ENCODE peak calls at places on chromosomes 12 and 14, in six cellular contexts. T is transverse colon, V is uterus, P is Peyer's patch, F is IMR-90, D is heart left ventricle. G is an unnamed sample. For H3K36me3 and H3K9me3, the result is how much of the 10 kb centered on the place peaks cover.

GRCh38 chr12:101078144-101078543 is 131.9 kb downstream of the SLC5A8 start:
- DNase-seq in T (no peak), V (no peak), P (no peak), F (no peak), D (no peak), G (no peak)

GRCh38 chr14:85333313-85333712 is 196.6 kb upstream of the FLRT2 start:
- DNase-seq in T (no peak), V (no peak), P (no peak), F (peak), D (no peak), G (no peak)

GRCh38 chr14:29144598-29144997 is 378.0 kb downstream of the FOXG1 start:
- DNase-seq in T (no peak), V (no peak), P (no peak), F (peak), D (no peak), G (no peak)

GRCh38 chr12:124637586-124637985 is 70.2 kb upstream of the NCOR2 start:
- DNase-seq in T (no peak), V (no peak), P (peak), F (no peak), D (no peak), G (no peak)

GRCh38 chr12:117188961-117189724 is 1.1 kb downstream of the FBXO21 start:
- DNase-seq in T (no peak), V (peak), P (no peak), F (peak), D (no peak), G (no peak)

GRCh38 chr12:115998119-115998633 is 279.3 kb downstream of the MED13L start:
- DNase-seq in T (peak), V (no peak), P (peak), F (peak), D (no peak), G (no peak)

GRCh38 chr12:78898416-78898815 is 33.8 kb downstream of the SYT1 start:
- DNase-seq in T (no peak), V (peak), P (no peak), F (no peak), D (peak), G (no peak)

GRCh38 chr14:54804720-54805060 is 97.9 kb downstream of the GCH1 start:
- DNase-seq in T (no peak), V (no peak), P (no peak), F (no peak), D (no peak), G (no peak)

GRCh38 chr12:41944241-41944640 is 200.4 kb downstream of the GXYLT1 start:
- DNase-seq in T (no peak), V (no peak), P (no peak), F (no peak), D (no peak), G (no peak)

GRCh38 chr12:109491671-109492070 is 14.2 kb downstream of the UBE3B start:
- DNase-seq in T (no peak), V (no peak), P (no peak), F (no peak), D (no peak), G (no peak)

GRCh38 chr12:31035944-31036665 is 37.6 kb upstream of the DDX11 start:
- DNase-seq in T (no peak), V (no peak), P (no peak), F (peak), D (no peak), G (no peak)

GRCh38 chr12:6532927-6533652 is 1.2 kb upstream of the GAPDH start:
- DNase-seq in T (peak), V (peak), P (peak), F (peak), D (peak), G (no peak)

GRCh38 chr12:93740721-93741120 is 63.5 kb downstream of the CRADD start:
- DNase-seq in T (no peak), V (no peak), P (no peak), F (peak), D (no peak), G (no peak)

GRCh38 chr14:72318648-72319047 is 386.4 kb downstream of the RGS6 start:
- DNase-seq in T (no peak), V (no peak), P (no peak), F (no peak), D (no peak), G (no peak)

GRCh38 chr12:3530548-3530947 is 39.5 kb downstream of the PRMT8 start:
- DNase-seq in T (no peak), V (no peak), P (no peak), F (no peak), D (peak), G (no peak)

GRCh38 chr14:72549026-72549425 is 344.9 kb downstream of the DPF3 start:
- DNase-seq in T (no peak), V (no peak), P (no peak), F (peak), D (no peak), G (no peak)

GRCh38 chr14:34465069-34465859 is 3.2 kb upstream of the SPTSSA start:
- DNase-seq in T (no peak), V (no peak), P (no peak), F (peak), D (no peak), G (no peak)

GRCh38 chr14:21257395-21258193 is 11.6 kb downstream of the HNRNPC start:
- DNase-seq in T (no peak), V (no peak), P (no peak), F (no peak), D (no peak), G (no peak)
- H3K36me3 ChIP-seq in T (under half), V (under half), P (under half), F (under half), D (under half), G (half or more)

DNA sequence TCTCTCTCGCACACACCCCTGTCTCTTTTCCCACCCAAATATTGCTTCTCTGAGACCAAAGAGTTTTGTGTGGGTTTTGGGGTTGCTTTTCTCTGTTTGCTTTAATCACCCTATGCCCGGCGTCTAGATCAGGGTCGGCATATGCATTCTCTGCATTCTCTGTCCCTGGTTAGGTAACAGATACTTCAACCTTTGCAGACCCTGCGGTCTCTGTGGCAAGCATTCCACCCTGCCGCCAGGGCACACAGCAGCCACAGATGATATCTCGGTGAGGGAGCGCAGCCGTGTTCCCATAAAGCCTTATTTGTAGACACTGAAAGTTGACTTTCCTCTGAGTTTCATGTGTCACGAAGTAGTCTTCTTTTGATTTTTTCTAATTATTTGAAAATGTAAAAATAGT is 110.4 kb upstream of the FZD10 start:
- DNase-seq in T (no peak), V (no peak), P (no peak), F (no peak), D (no peak), G (no peak)
- H3K9me3 ChIP-seq in T (under half), V (under half), P (under half), F (under half), D (under half), G (under half)

GRCh38 chr14:57755018-57755521 is 110.8 kb downstream of the SLC35F4 start:
- DNase-seq in T (no peak), V (no peak), P (no peak), F (no peak), D (no peak), G (no peak)

GRCh38 chr14:57761800-57762199 is 104.1 kb downstream of the SLC35F4 start:
- DNase-seq in T (no peak), V (no peak), P (no peak), F (no peak), D (no peak), G (no peak)

GRCh38 chr14:57760891-57761290 is 105.0 kb downstream of the SLC35F4 start:
- DNase-seq in T (no peak), V (no peak), P (no peak), F (no peak), D (no peak), G (no peak)
- TF ChIP-seq POLR2A in T (no peak), V (no peak), P (no peak), F (no peak), D (no peak), G (no peak)

GRCh38 chr14:58513272-58513671 is 85.8 kb downstream of the KIAA0586 start:
- DNase-seq in T (no peak), V (no peak), P (no peak), F (no peak), D (no peak), G (no peak)
- H3K36me3 ChIP-seq in T (under half), V (under half), P (under half), F (under half), D (under half), G (under half)

GRCh38 chr12:25708661-25709060 is 155.6 kb upstream of the LMNTD1 start:
- DNase-seq in T (no peak), V (no peak), P (no peak), F (no peak), D (no peak), G (no peak)
- H3K9me3 ChIP-seq in T (under half), V (under half), P (under half), F (under half), D (under half), G (under half)

GRCh38 chr14:24289649-24290283 is 9.8 kb downstream of the DHRS1 start:
- DNase-seq in T (no peak), V (no peak), P (no peak), F (no peak), D (no peak), G (no peak)
- TF ChIP-seq POLR2A in T (no peak), V (no peak), P (no peak), F (no peak), D (no peak), G (no peak)

DNA sequence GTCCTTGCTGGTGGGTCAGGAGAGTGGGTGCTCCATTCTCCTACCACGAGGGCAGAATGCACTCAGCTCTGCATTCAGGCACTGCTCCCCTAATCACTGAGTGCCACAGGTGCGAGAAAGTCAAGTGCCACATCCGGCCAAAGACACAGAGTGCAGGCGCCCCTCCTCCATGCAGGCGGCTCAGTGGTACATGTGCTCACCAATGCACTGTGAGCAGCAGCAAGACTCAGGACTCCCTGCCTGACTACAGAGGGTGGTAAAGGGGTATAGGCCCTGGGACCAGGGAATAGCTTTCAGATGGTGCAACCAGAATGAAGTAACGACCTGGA is 32.9 kb downstream of the ZFYVE21 start:
- DNase-seq in T (no peak), V (no peak), P (no peak), F (no peak), D (no peak), G (no peak)
- H3K36me3 ChIP-seq in T (under half), V (under half), P (under half), F (under half), D (under half), G (under half)

DNA sequence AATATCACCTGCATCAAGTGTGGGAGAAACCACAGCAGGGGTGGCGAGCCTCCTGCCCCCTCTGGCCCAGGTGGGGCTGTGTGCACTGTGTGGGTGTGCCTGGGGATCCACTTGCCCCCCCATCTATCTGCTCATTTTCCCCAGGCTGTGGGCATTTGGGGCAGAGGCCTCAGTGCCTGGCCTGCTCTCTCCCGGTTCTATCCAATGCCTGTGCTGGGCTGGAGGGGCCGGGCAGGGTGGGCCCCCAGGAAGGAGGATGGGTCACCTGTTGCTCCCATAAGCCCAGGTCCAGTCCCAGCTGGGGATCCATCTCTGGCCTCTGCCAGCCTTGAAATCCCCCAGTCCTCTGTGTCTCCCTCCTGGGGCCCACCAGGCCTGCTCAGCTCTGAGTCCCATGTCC is 105.6 kb downstream of the TMEM121 start:
- DNase-seq in T (no peak), V (no peak), P (no peak), F (no peak), D (no peak), G (no peak)
- H3K9me3 ChIP-seq in T (under half), V (under half), P (under half), F (under half), D (under half), G (under half)

GRCh38 chr14:91060472-91061308 is at the start of gene RPS6KA5:
- DNase-seq in T (peak), V (peak), P (peak), F (peak), D (peak), G (peak)
- TF ChIP-seq POLR2A in T (peak), V (peak), P (peak), F (peak), D (no peak), G (peak)

GRCh38 chr12:54970741-54971140 is 13.8 kb downstream of the TESPA1 start:
- DNase-seq in T (no peak), V (no peak), P (no peak), F (no peak), D (no peak), G (no peak)

GRCh38 chr12:54968181-54968730 is 16.3 kb downstream of the TESPA1 start:
- DNase-seq in T (no peak), V (no peak), P (no peak), F (no peak), D (no peak), G (no peak)

DNA sequence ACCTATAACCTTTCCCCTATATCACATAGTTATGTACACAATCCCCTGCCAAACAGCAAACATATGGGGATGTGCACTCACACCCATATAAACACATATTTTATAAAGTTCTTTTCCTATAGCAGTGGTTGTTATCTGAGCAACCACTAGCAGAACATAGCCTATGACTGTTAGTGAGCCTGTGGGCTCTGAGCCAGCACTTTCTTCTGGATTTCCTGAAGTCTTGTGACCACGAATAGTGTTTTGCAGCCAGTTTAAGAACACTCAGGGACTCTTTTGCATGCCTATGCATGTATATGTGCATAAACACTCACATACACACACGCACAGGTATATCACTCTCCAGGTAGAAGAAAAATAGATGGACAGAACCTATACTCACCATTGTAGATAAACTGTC is 17.1 kb downstream of the TESPA1 start:
- DNase-seq in T (peak), V (no peak), P (peak), F (no peak), D (no peak), G (no peak)
- H3K36me3 ChIP-seq in T (under half), V (under half), P (under half), F (under half), D (under half), G (under half)